ENCODE peak calls at places on chromosome 22, in nine cellular contexts. One of them, this sample, is unnamed.

GRCh38 chr22:50201191-50202129 is 649 bp downstream of the SELENOO start:
- DNase-seq in iris pigment epithelial cell: no peak
- DNase-seq in DMS53: peak; percentile 58
- DNase-seq in activated CD4-positive, CD25-positive, alpha-beta regulatory T cell: no peak
- DNase-seq in CD4-positive, alpha-beta T cell: no peak
- DNase-seq in lower leg skin: no peak
- DNase-seq in AML-193: no peak
- DNase-seq in SW480: no peak
- DNase-seq in RPMI7951: peak; percentile 18
- DNase-seq in this sample: peak; percentile 52

GRCh38 chr22:39482768-39483167 is 19.3 kb upstream of the MIEF1 start:
- DNase-seq in activated CD4-positive, CD25-positive, alpha-beta regulatory T cell: no peak
- DNase-seq in AML-193: no peak
- DNase-seq in iris pigment epithelial cell: peak; percentile 27
- DNase-seq in SW480: no peak
- DNase-seq in CD4-positive, alpha-beta T cell: no peak
- DNase-seq in RPMI7951: peak; percentile 69
- DNase-seq in lower leg skin: no peak
- DNase-seq in DMS53: no peak
- DNase-seq in this sample: peak; percentile 53

GRCh38 chr22:50008151-50009040 is 4.2 kb downstream of the IL17REL start:
- DNase-seq in CD4-positive, alpha-beta T cell: no peak
- DNase-seq in RPMI7951: no peak
- DNase-seq in lower leg skin: no peak
- DNase-seq in SW480: no peak
- DNase-seq in activated CD4-positive, CD25-positive, alpha-beta regulatory T cell: no peak
- DNase-seq in iris pigment epithelial cell: no peak
- DNase-seq in AML-193: no peak
- DNase-seq in DMS53: peak; percentile 44
- DNase-seq in this sample: no peak

GRCh38 chr22:31221084-31221483 is 9.0 kb downstream of the LIMK2 start:
- DNase-seq in lower leg skin: no peak
- DNase-seq in DMS53: no peak
- DNase-seq in AML-193: no peak
- DNase-seq in CD4-positive, alpha-beta T cell: no peak
- DNase-seq in SW480: no peak
- DNase-seq in RPMI7951: no peak
- DNase-seq in iris pigment epithelial cell: no peak
- DNase-seq in activated CD4-positive, CD25-positive, alpha-beta regulatory T cell: no peak
- DNase-seq in this sample: no peak

GRCh38 chr22:46076651-46077339 is 73.5 kb upstream of the PPARA start:
- DNase-seq in CD4-positive, alpha-beta T cell: no peak
- DNase-seq in lower leg skin: no peak
- DNase-seq in SW480: peak; percentile 82
- DNase-seq in activated CD4-positive, CD25-positive, alpha-beta regulatory T cell: no peak
- DNase-seq in AML-193: no peak
- DNase-seq in iris pigment epithelial cell: peak; percentile 59
- DNase-seq in DMS53: no peak
- DNase-seq in RPMI7951: peak; percentile 80
- DNase-seq in this sample: peak; percentile 87

GRCh38 chr22:30882974-30883533 is 85.5 kb downstream of the MORC2 start:
- DNase-seq in SW480: no peak
- DNase-seq in activated CD4-positive, CD25-positive, alpha-beta regulatory T cell: no peak
- DNase-seq in lower leg skin: no peak
- DNase-seq in RPMI7951: no peak
- DNase-seq in DMS53: no peak
- DNase-seq in AML-193: no peak
- DNase-seq in iris pigment epithelial cell: no peak
- DNase-seq in CD4-positive, alpha-beta T cell: no peak
- DNase-seq in this sample: no peak

GRCh38 chr22:36340621-36341020 is 47.1 kb downstream of the MYH9 start:
- DNase-seq in DMS53: no peak
- DNase-seq in lower leg skin: no peak
- DNase-seq in SW480: no peak
- DNase-seq in activated CD4-positive, CD25-positive, alpha-beta regulatory T cell: no peak
- DNase-seq in iris pigment epithelial cell: no peak
- DNase-seq in CD4-positive, alpha-beta T cell: no peak
- DNase-seq in RPMI7951: no peak
- DNase-seq in AML-193: no peak
- DNase-seq in this sample: no peak

GRCh38 chr22:39478461-39478860 is 21.6 kb downstream of the MGAT3 start:
- DNase-seq in SW480: no peak
- DNase-seq in activated CD4-positive, CD25-positive, alpha-beta regulatory T cell: no peak
- DNase-seq in CD4-positive, alpha-beta T cell: no peak
- DNase-seq in AML-193: no peak
- DNase-seq in lower leg skin: no peak
- DNase-seq in RPMI7951: no peak
- DNase-seq in iris pigment epithelial cell: no peak
- DNase-seq in DMS53: peak; percentile 25
- DNase-seq in this sample: peak; percentile 29

GRCh38 chr22:22948651-22949611 is 61.3 kb downstream of the IGLL5 start:
- DNase-seq in CD4-positive, alpha-beta T cell: no peak
- DNase-seq in RPMI7951: no peak
- DNase-seq in lower leg skin: peak; percentile 9
- DNase-seq in DMS53: no peak
- DNase-seq in iris pigment epithelial cell: peak; percentile 39
- DNase-seq in SW480: no peak
- DNase-seq in activated CD4-positive, CD25-positive, alpha-beta regulatory T cell: no peak
- DNase-seq in AML-193: no peak
- DNase-seq in this sample: peak; percentile 20

GRCh38 chr22:41782316-41782715 is 18.2 kb upstream of the CCDC134 start:
- DNase-seq in lower leg skin: no peak
- DNase-seq in RPMI7951: no peak
- DNase-seq in AML-193: no peak
- DNase-seq in DMS53: no peak
- DNase-seq in iris pigment epithelial cell: no peak
- DNase-seq in activated CD4-positive, CD25-positive, alpha-beta regulatory T cell: no peak
- DNase-seq in CD4-positive, alpha-beta T cell: peak; percentile 16
- DNase-seq in SW480: no peak
- DNase-seq in this sample: no peak

GRCh38 chr22:46432164-46433068 is 96.9 kb downstream of the TRMU start:
- DNase-seq in SW480: no peak
- DNase-seq in activated CD4-positive, CD25-positive, alpha-beta regulatory T cell: no peak
- DNase-seq in RPMI7951: no peak
- DNase-seq in iris pigment epithelial cell: no peak
- DNase-seq in lower leg skin: no peak
- DNase-seq in CD4-positive, alpha-beta T cell: peak; percentile 5
- DNase-seq in DMS53: peak; percentile 64
- DNase-seq in AML-193: no peak
- DNase-seq in this sample: no peak

GRCh38 chr22:20724676-20725454 is 49.0 kb upstream of the SERPIND1 start:
- DNase-seq in activated CD4-positive, CD25-positive, alpha-beta regulatory T cell: no peak
- DNase-seq in RPMI7951: no peak
- DNase-seq in DMS53: no peak
- DNase-seq in CD4-positive, alpha-beta T cell: no peak
- DNase-seq in SW480: no peak
- DNase-seq in lower leg skin: no peak
- DNase-seq in iris pigment epithelial cell: no peak
- DNase-seq in AML-193: no peak
- DNase-seq in this sample: no peak

GRCh38 chr22:43449205-43449830 is 37.5 kb downstream of the MPPED1 start:
- DNase-seq in RPMI7951: no peak
- DNase-seq in CD4-positive, alpha-beta T cell: no peak
- DNase-seq in SW480: no peak
- DNase-seq in lower leg skin: no peak
- DNase-seq in activated CD4-positive, CD25-positive, alpha-beta regulatory T cell: no peak
- DNase-seq in AML-193: no peak
- DNase-seq in iris pigment epithelial cell: no peak
- DNase-seq in DMS53: no peak
- DNase-seq in this sample: no peak

GRCh38 chr22:47587861-47588582 is 825.6 kb downstream of the TBC1D22A start:
- DNase-seq in iris pigment epithelial cell: no peak
- DNase-seq in DMS53: no peak
- DNase-seq in activated CD4-positive, CD25-positive, alpha-beta regulatory T cell: no peak
- DNase-seq in AML-193: no peak
- DNase-seq in RPMI7951: no peak
- DNase-seq in SW480: no peak
- DNase-seq in lower leg skin: no peak
- DNase-seq in CD4-positive, alpha-beta T cell: no peak
- DNase-seq in this sample: no peak

GRCh38 chr22:23305321-23305910 is 125.1 kb downstream of the BCR start:
- DNase-seq in DMS53: no peak
- DNase-seq in lower leg skin: no peak
- DNase-seq in SW480: no peak
- DNase-seq in RPMI7951: peak; percentile 85
- DNase-seq in iris pigment epithelial cell: peak; percentile 57
- DNase-seq in CD4-positive, alpha-beta T cell: no peak
- DNase-seq in activated CD4-positive, CD25-positive, alpha-beta regulatory T cell: no peak
- DNase-seq in AML-193: no peak
- DNase-seq in this sample: peak; percentile 85

GRCh38 chr22:44493206-44493605 is 4.8 kb downstream of the RTL6 start:
- DNase-seq in CD4-positive, alpha-beta T cell: no peak
- DNase-seq in iris pigment epithelial cell: no peak
- DNase-seq in lower leg skin: no peak
- DNase-seq in DMS53: no peak
- DNase-seq in SW480: no peak
- DNase-seq in RPMI7951: no peak
- DNase-seq in activated CD4-positive, CD25-positive, alpha-beta regulatory T cell: no peak
- DNase-seq in AML-193: no peak
- DNase-seq in this sample: no peak